ENCODE peak calls at places on chromosomes 3 and 15, in eight cellular contexts. One of them, this sample, is unnamed.

GRCh38 chr3:13610006-13610570 is 61.2 kb downstream of the FBLN2 start:
- DNase-seq in AG08395: no peak
- DNase-seq in NCI-H1694: no peak
- DNase-seq in kidney tubule cell: no peak
- DNase-seq in EH: no peak
- DNase-seq in heart left ventricle: no peak
- DNase-seq in neural crest cell: no peak
- DNase-seq in left cardiac atrium: no peak
- DNase-seq in this sample: no peak

GRCh38 chr3:24229468-24230263 is 265.0 kb downstream of the THRB start:
- DNase-seq in heart left ventricle: no peak
- DNase-seq in left cardiac atrium: no peak
- DNase-seq in neural crest cell: no peak
- DNase-seq in AG08395: no peak
- DNase-seq in NCI-H1694: no peak
- DNase-seq in EH: no peak
- DNase-seq in kidney tubule cell: peak
- DNase-seq in this sample: no peak

GRCh38 chr3:114444216-114444615 is 150.4 kb downstream of the TIGIT start:
- DNase-seq in heart left ventricle: no peak
- DNase-seq in EH: no peak
- DNase-seq in neural crest cell: no peak
- DNase-seq in left cardiac atrium: no peak
- DNase-seq in NCI-H1694: no peak
- DNase-seq in kidney tubule cell: no peak
- DNase-seq in AG08395: no peak
- DNase-seq in this sample: no peak

GRCh38 chr3:8500208-8500961 is 1.2 kb upstream of the LMCD1 start:
- DNase-seq in EH: peak
- DNase-seq in NCI-H1694: no peak
- DNase-seq in neural crest cell: peak
- DNase-seq in heart left ventricle: no peak
- DNase-seq in left cardiac atrium: no peak
- DNase-seq in kidney tubule cell: peak
- DNase-seq in AG08395: no peak
- DNase-seq in this sample: no peak

GRCh38 chr3:189685854-189686253 is 54.7 kb downstream of the TP63 start:
- DNase-seq in heart left ventricle: no peak
- DNase-seq in NCI-H1694: no peak
- DNase-seq in left cardiac atrium: no peak
- DNase-seq in AG08395: peak
- DNase-seq in EH: peak
- DNase-seq in kidney tubule cell: peak
- DNase-seq in neural crest cell: no peak
- DNase-seq in this sample: peak

GRCh38 chr3:15795563-15796308 is 2.0 kb downstream of the ANKRD28 start:
- DNase-seq in kidney tubule cell: peak
- DNase-seq in left cardiac atrium: no peak
- DNase-seq in NCI-H1694: no peak
- DNase-seq in heart left ventricle: no peak
- DNase-seq in AG08395: peak
- DNase-seq in EH: peak
- DNase-seq in neural crest cell: no peak
- DNase-seq in this sample: peak

GRCh38 chr3:39192490-39193092 is at the start of gene XIRP1:
- DNase-seq in kidney tubule cell: no peak
- DNase-seq in left cardiac atrium: no peak
- DNase-seq in AG08395: no peak
- DNase-seq in NCI-H1694: no peak
- DNase-seq in heart left ventricle: peak
- DNase-seq in EH: peak
- DNase-seq in neural crest cell: no peak
- DNase-seq in this sample: no peak

GRCh38 chr3:171967137-171967783 is 72.1 kb upstream of the FNDC3B start:
- DNase-seq in EH: peak
- DNase-seq in AG08395: peak
- DNase-seq in NCI-H1694: no peak
- DNase-seq in heart left ventricle: peak
- DNase-seq in neural crest cell: no peak
- DNase-seq in left cardiac atrium: no peak
- DNase-seq in kidney tubule cell: peak
- DNase-seq in this sample: peak

GRCh38 chr15:80764535-80764934 is 14.6 kb upstream of the CEMIP start:
- DNase-seq in neural crest cell: no peak
- DNase-seq in heart left ventricle: no peak
- DNase-seq in AG08395: no peak
- DNase-seq in EH: no peak
- DNase-seq in kidney tubule cell: no peak
- DNase-seq in left cardiac atrium: no peak
- DNase-seq in NCI-H1694: no peak
- DNase-seq in this sample: no peak

GRCh38 chr3:126080970-126081369 is 3.0 kb downstream of the SLC41A3 start:
- DNase-seq in left cardiac atrium: no peak
- DNase-seq in NCI-H1694: no peak
- DNase-seq in neural crest cell: no peak
- DNase-seq in EH: no peak
- DNase-seq in AG08395: no peak
- DNase-seq in kidney tubule cell: no peak
- DNase-seq in heart left ventricle: no peak
- DNase-seq in this sample: no peak

GRCh38 chr15:62846131-62846804 is 196.3 kb upstream of the TPM1 start:
- DNase-seq in kidney tubule cell: no peak
- DNase-seq in AG08395: no peak
- DNase-seq in neural crest cell: no peak
- DNase-seq in left cardiac atrium: no peak
- DNase-seq in heart left ventricle: no peak
- DNase-seq in NCI-H1694: no peak
- DNase-seq in EH: no peak
- DNase-seq in this sample: no peak

GRCh38 chr3:45225465-45226205 is 452 bp downstream of the TMEM158 start:
- DNase-seq in NCI-H1694: no peak
- DNase-seq in kidney tubule cell: peak
- DNase-seq in AG08395: no peak
- DNase-seq in EH: peak
- DNase-seq in left cardiac atrium: peak
- DNase-seq in neural crest cell: peak
- DNase-seq in heart left ventricle: no peak
- DNase-seq in this sample: no peak

GRCh38 chr15:66233487-66234415 is 19.8 kb downstream of the MEGF11 start:
- DNase-seq in AG08395: no peak
- DNase-seq in heart left ventricle: no peak
- DNase-seq in kidney tubule cell: peak
- DNase-seq in NCI-H1694: no peak
- DNase-seq in EH: peak
- DNase-seq in left cardiac atrium: no peak
- DNase-seq in neural crest cell: peak
- DNase-seq in this sample: no peak

GRCh38 chr3:28726840-28727239 is 378.2 kb upstream of the AZI2 start:
- DNase-seq in left cardiac atrium: peak
- DNase-seq in AG08395: peak
- DNase-seq in NCI-H1694: no peak
- DNase-seq in neural crest cell: peak
- DNase-seq in kidney tubule cell: peak
- DNase-seq in heart left ventricle: peak
- DNase-seq in EH: peak
- DNase-seq in this sample: no peak

GRCh38 chr3:133531981-133532380 is 41.5 kb upstream of the CDV3 start:
- DNase-seq in left cardiac atrium: no peak
- DNase-seq in heart left ventricle: no peak
- DNase-seq in EH: peak
- DNase-seq in kidney tubule cell: no peak
- DNase-seq in neural crest cell: no peak
- DNase-seq in AG08395: peak
- DNase-seq in NCI-H1694: no peak
- DNase-seq in this sample: peak

GRCh38 chr3:153372326-153372725 is 210.3 kb downstream of the RAP2B start:
- DNase-seq in left cardiac atrium: no peak
- DNase-seq in heart left ventricle: no peak
- DNase-seq in kidney tubule cell: no peak
- DNase-seq in AG08395: peak
- DNase-seq in neural crest cell: no peak
- DNase-seq in EH: peak
- DNase-seq in NCI-H1694: no peak
- DNase-seq in this sample: peak

GRCh38 chr3:66452247-66453040 is 48.4 kb downstream of the LRIG1 start:
- DNase-seq in NCI-H1694: no peak
- DNase-seq in neural crest cell: no peak
- DNase-seq in EH: no peak
- DNase-seq in left cardiac atrium: no peak
- DNase-seq in kidney tubule cell: no peak
- DNase-seq in AG08395: no peak
- DNase-seq in heart left ventricle: no peak
- DNase-seq in this sample: peak

GRCh38 chr15:88258021-88258641 is 1.6 kb upstream of the NTRK3 start:
- DNase-seq in AG08395: no peak
- DNase-seq in NCI-H1694: no peak
- DNase-seq in EH: peak
- DNase-seq in kidney tubule cell: peak
- DNase-seq in heart left ventricle: peak
- DNase-seq in neural crest cell: no peak
- DNase-seq in left cardiac atrium: no peak
- DNase-seq in this sample: no peak

GRCh38 chr3:127747751-127748521 is 74.4 kb downstream of the MGLL start:
- DNase-seq in EH: peak
- DNase-seq in NCI-H1694: peak
- DNase-seq in left cardiac atrium: peak
- DNase-seq in AG08395: peak
- DNase-seq in kidney tubule cell: peak
- DNase-seq in heart left ventricle: peak
- DNase-seq in neural crest cell: no peak
- DNase-seq in this sample: peak

GRCh38 chr3:108602249-108602934 is 12.9 kb downstream of the DZIP3 start:
- DNase-seq in NCI-H1694: no peak
- DNase-seq in heart left ventricle: no peak
- DNase-seq in neural crest cell: no peak
- DNase-seq in left cardiac atrium: no peak
- DNase-seq in kidney tubule cell: peak
- DNase-seq in AG08395: no peak
- DNase-seq in EH: no peak
- DNase-seq in this sample: no peak

GRCh38 chr3:3705090-3705775 is 94.0 kb upstream of the LRRN1 start:
- DNase-seq in kidney tubule cell: no peak
- DNase-seq in EH: no peak
- DNase-seq in AG08395: no peak
- DNase-seq in NCI-H1694: no peak
- DNase-seq in heart left ventricle: peak
- DNase-seq in neural crest cell: no peak
- DNase-seq in left cardiac atrium: no peak
- DNase-seq in this sample: no peak

GRCh38 chr3:87691109-87691508 is 367.7 kb downstream of the CGGBP1 start:
- DNase-seq in neural crest cell: no peak
- DNase-seq in left cardiac atrium: no peak
- DNase-seq in EH: no peak
- DNase-seq in AG08395: no peak
- DNase-seq in kidney tubule cell: peak
- DNase-seq in heart left ventricle: no peak
- DNase-seq in NCI-H1694: no peak
- DNase-seq in this sample: no peak

GRCh38 chr3:57298041-57298440 is 5.6 kb upstream of the ASB14 start:
- DNase-seq in left cardiac atrium: no peak
- DNase-seq in kidney tubule cell: peak
- DNase-seq in AG08395: no peak
- DNase-seq in neural crest cell: no peak
- DNase-seq in heart left ventricle: no peak
- DNase-seq in NCI-H1694: no peak
- DNase-seq in EH: peak
- DNase-seq in this sample: no peak

GRCh38 chr3:48926425-48927392 is 8.1 kb downstream of the ARIH2 start:
- DNase-seq in neural crest cell: no peak
- DNase-seq in kidney tubule cell: no peak
- DNase-seq in EH: peak
- DNase-seq in left cardiac atrium: no peak
- DNase-seq in NCI-H1694: no peak
- DNase-seq in heart left ventricle: no peak
- DNase-seq in AG08395: no peak
- DNase-seq in this sample: no peak

GRCh38 chr3:59266551-59266950 is 216.7 kb upstream of the CFAP20DC start:
- DNase-seq in left cardiac atrium: no peak
- DNase-seq in NCI-H1694: no peak
- DNase-seq in AG08395: no peak
- DNase-seq in kidney tubule cell: peak
- DNase-seq in neural crest cell: no peak
- DNase-seq in heart left ventricle: no peak
- DNase-seq in EH: no peak
- DNase-seq in this sample: no peak

GRCh38 chr3:78995087-78995486 is 772.7 kb downstream of the ROBO1 start:
- DNase-seq in EH: no peak
- DNase-seq in neural crest cell: no peak
- DNase-seq in kidney tubule cell: no peak
- DNase-seq in heart left ventricle: no peak
- DNase-seq in left cardiac atrium: no peak
- DNase-seq in NCI-H1694: no peak
- DNase-seq in AG08395: no peak
- DNase-seq in this sample: no peak

GRCh38 chr3:60202052-60202753 is 1049.0 kb downstream of the FHIT start:
- DNase-seq in kidney tubule cell: no peak
- DNase-seq in heart left ventricle: no peak
- DNase-seq in left cardiac atrium: no peak
- DNase-seq in AG08395: no peak
- DNase-seq in NCI-H1694: no peak
- DNase-seq in EH: no peak
- DNase-seq in neural crest cell: no peak
- DNase-seq in this sample: no peak

GRCh38 chr3:106161236-106161635 is 292.4 kb upstream of the CBLB start:
- DNase-seq in AG08395: no peak
- DNase-seq in kidney tubule cell: no peak
- DNase-seq in left cardiac atrium: no peak
- DNase-seq in NCI-H1694: no peak
- DNase-seq in neural crest cell: no peak
- DNase-seq in heart left ventricle: no peak
- DNase-seq in EH: peak
- DNase-seq in this sample: no peak

GRCh38 chr15:68590721-68591389 is 12.1 kb downstream of the CORO2B start:
- DNase-seq in AG08395: no peak
- DNase-seq in EH: no peak
- DNase-seq in left cardiac atrium: no peak
- DNase-seq in heart left ventricle: no peak
- DNase-seq in neural crest cell: no peak
- DNase-seq in NCI-H1694: no peak
- DNase-seq in kidney tubule cell: peak
- DNase-seq in this sample: no peak

GRCh38 chr3:169812844-169813677 is at the start of the genes LRRC34 and LRRIQ4:
- DNase-seq in kidney tubule cell: peak
- DNase-seq in AG08395: peak
- DNase-seq in heart left ventricle: peak
- DNase-seq in EH: peak
- DNase-seq in left cardiac atrium: peak
- DNase-seq in neural crest cell: peak
- DNase-seq in NCI-H1694: peak
- DNase-seq in this sample: peak

GRCh38 chr3:158105124-158105709 is 1.0 kb downstream of the SHOX2 start:
- DNase-seq in left cardiac atrium: peak
- DNase-seq in EH: peak
- DNase-seq in heart left ventricle: peak
- DNase-seq in AG08395: peak
- DNase-seq in NCI-H1694: no peak
- DNase-seq in neural crest cell: peak
- DNase-seq in kidney tubule cell: no peak
- DNase-seq in this sample: peak

GRCh38 chr3:174737966-174738365 is 121.2 kb upstream of the NAALADL2 start:
- DNase-seq in NCI-H1694: no peak
- DNase-seq in left cardiac atrium: no peak
- DNase-seq in kidney tubule cell: no peak
- DNase-seq in EH: peak
- DNase-seq in neural crest cell: no peak
- DNase-seq in AG08395: no peak
- DNase-seq in heart left ventricle: no peak
- DNase-seq in this sample: peak

GRCh38 chr3:31242026-31242455 is 290.7 kb upstream of the STT3B start:
- DNase-seq in neural crest cell: no peak
- DNase-seq in left cardiac atrium: no peak
- DNase-seq in kidney tubule cell: no peak
- DNase-seq in NCI-H1694: no peak
- DNase-seq in EH: no peak
- DNase-seq in AG08395: no peak
- DNase-seq in heart left ventricle: no peak
- DNase-seq in this sample: no peak

GRCh38 chr3:49006591-49007067 is 562 bp upstream of the WDR6 start:
- DNase-seq in NCI-H1694: no peak
- DNase-seq in kidney tubule cell: peak
- DNase-seq in AG08395: peak
- DNase-seq in heart left ventricle: no peak
- DNase-seq in left cardiac atrium: peak
- DNase-seq in EH: peak
- DNase-seq in neural crest cell: no peak
- DNase-seq in this sample: peak